ENCODE peak calls at places on chromosomes 1 and 21, in six cellular contexts. A, Y, G, B, C and D are unnamed samples.

GRCh38 chr1:111563619-111564018 is 56.0 kb upstream of the RAP1A start:
- DNase-seq in A (no peak), Y (no peak), G (peak; percentile 69), B (peak; percentile 61), C (no peak), D (no peak)

GRCh38 chr21:16082038-16082816 is 352.4 kb downstream of the USP25 start:
- DNase-seq in A (no peak), Y (no peak), G (peak; percentile 31), B (peak; percentile 16), C (no peak), D (no peak)

GRCh38 chr1:16212251-16212961 is at the start of gene ARHGEF19:
- DNase-seq in A (no peak), Y (no peak), G (no peak), B (peak; percentile 66), C (no peak), D (no peak)

GRCh38 chr1:246789454-246790339 is 65.5 kb downstream of the SCCPDH start:
- DNase-seq in A (no peak), Y (no peak), G (no peak), B (no peak), C (no peak), D (no peak)

GRCh38 chr1:112849425-112849966 is 106.5 kb downstream of the SLC16A1 start:
- DNase-seq in A (no peak), Y (peak; percentile 20), G (no peak), B (peak; percentile 38), C (no peak), D (peak; percentile 49)

GRCh38 chr1:51936531-51936930 is 54.0 kb downstream of the RAB3B start:
- DNase-seq in A (no peak), Y (no peak), G (peak; percentile 36), B (peak; percentile 58), C (no peak), D (no peak)

GRCh38 chr1:18934205-18935000 is 22.1 kb downstream of the IFFO2 start:
- DNase-seq in A (no peak), Y (no peak), G (no peak), B (no peak), C (no peak), D (no peak)

GRCh38 chr1:228407118-228408040 is 744 bp upstream of the TRIM11 start:
- DNase-seq in A (no peak), Y (no peak), G (no peak), B (no peak), C (no peak), D (no peak)

GRCh38 chr1:227919916-227920315 is 27.8 kb downstream of the WNT9A start:
- DNase-seq in A (no peak), Y (no peak), G (no peak), B (no peak), C (no peak), D (no peak)

GRCh38 chr1:57725318-57725717 is 301.5 kb upstream of the DAB1 start:
- DNase-seq in A (no peak), Y (no peak), G (no peak), B (no peak), C (no peak), D (no peak)

GRCh38 chr1:110328700-110329099 is 10.5 kb upstream of the RBM15 start:
- DNase-seq in A (no peak), Y (no peak), G (no peak), B (no peak), C (no peak), D (no peak)

GRCh38 chr1:203278087-203278884 is 27.0 kb upstream of the BTG2 start:
- DNase-seq in A (peak; percentile 65), Y (peak; percentile 44), G (peak; percentile 75), B (peak; percentile 79), C (no peak), D (no peak)

GRCh38 chr1:221316491-221317056 is 425.3 kb downstream of the DUSP10 start:
- DNase-seq in A (no peak), Y (no peak), G (peak; percentile 52), B (peak; percentile 20), C (no peak), D (no peak)

GRCh38 chr1:244920911-244921310 is 56.6 kb upstream of the HNRNPU start:
- DNase-seq in A (no peak), Y (no peak), G (no peak), B (no peak), C (no peak), D (no peak)

GRCh38 chr21:15164678-15165303 is 100.0 kb upstream of the NRIP1 start:
- DNase-seq in A (no peak), Y (no peak), G (no peak), B (peak; percentile 72), C (no peak), D (no peak)

GRCh38 chr1:119009300-119009660 is 21.1 kb upstream of the TBX15 start:
- DNase-seq in A (no peak), Y (no peak), G (no peak), B (no peak), C (no peak), D (no peak)

GRCh38 chr21:45478816-45479669 is 63.2 kb downstream of the SLC19A1 start:
- DNase-seq in A (no peak), Y (no peak), G (no peak), B (no peak), C (no peak), D (no peak)

GRCh38 chr1:170204121-170204520 is 58.4 kb downstream of the NTMT2 start:
- DNase-seq in A (no peak), Y (no peak), G (no peak), B (no peak), C (no peak), D (no peak)

GRCh38 chr1:38608202-38608864 is 251.2 kb downstream of the RRAGC start:
- DNase-seq in A (no peak), Y (peak; percentile 58), G (no peak), B (no peak), C (peak; percentile 12), D (peak; percentile 31)

GRCh38 chr1:228060458-228061190 is 21.9 kb upstream of the ARF1 start:
- DNase-seq in A (no peak), Y (no peak), G (no peak), B (no peak), C (no peak), D (no peak)

GRCh38 chr1:228030451-228031201 is 23.8 kb downstream of the WNT3A start:
- DNase-seq in A (no peak), Y (no peak), G (no peak), B (no peak), C (no peak), D (no peak)

GRCh38 chr1:23561076-23561812 is 1.9 kb upstream of the ID3 start:
- DNase-seq in A (no peak), Y (no peak), G (no peak), B (no peak), C (no peak), D (no peak)

GRCh38 chr1:183267646-183268431 is 81.8 kb downstream of the LAMC2 start:
- DNase-seq in A (peak; percentile 69), Y (no peak), G (peak; percentile 90), B (peak; percentile 98), C (no peak), D (no peak)

GRCh38 chr1:30930631-30931173 is 22.1 kb upstream of the SDC3 start:
- DNase-seq in A (no peak), Y (no peak), G (no peak), B (no peak), C (no peak), D (no peak)

GRCh38 chr21:38533887-38534286 is 35.6 kb upstream of the ERG start:
- DNase-seq in A (no peak), Y (no peak), G (no peak), B (peak; percentile 5), C (no peak), D (no peak)

GRCh38 chr1:219161371-219161975 is 12.2 kb upstream of the LYPLAL1 start:
- DNase-seq in A (no peak), Y (no peak), G (no peak), B (no peak), C (no peak), D (no peak)

GRCh38 chr1:79190074-79190473 is 183.5 kb upstream of the ADGRL4 start:
- DNase-seq in A (no peak), Y (no peak), G (no peak), B (peak; percentile 55), C (no peak), D (no peak)

GRCh38 chr1:24421502-24421901 is 5.9 kb downstream of the NIPAL3 start:
- DNase-seq in A (no peak), Y (no peak), G (no peak), B (peak; percentile 14), C (no peak), D (no peak)

GRCh38 chr1:2530501-2531361 is 668 bp upstream of the HES5 start:
- DNase-seq in A (no peak), Y (no peak), G (peak; percentile 32), B (peak; percentile 62), C (no peak), D (no peak)

GRCh38 chr21:34826818-34827217 is 158.0 kb downstream of the CLIC6 start:
- DNase-seq in A (no peak), Y (no peak), G (no peak), B (no peak), C (no peak), D (no peak)

GRCh38 chr1:241518447-241519307 is 878 bp downstream of the FH start:
- DNase-seq in A (no peak), Y (peak; percentile 10), G (no peak), B (peak; percentile 70), C (peak; percentile 24), D (no peak)

GRCh38 chr1:102593276-102593675 is 515.0 kb downstream of the COL11A1 start:
- DNase-seq in A (no peak), Y (no peak), G (peak; percentile 46), B (peak; percentile 4), C (no peak), D (no peak)

GRCh38 chr1:906532-907420 is 16.9 kb upstream of the SAMD11 start:
- DNase-seq in A (no peak), Y (peak; percentile 9), G (peak; percentile 82), B (peak; percentile 69), C (no peak), D (no peak)